ENCODE peak calls at places on chromosome 10, in ten cellular contexts. G, D, C, S, P, T, Q, Y, R and J are unnamed samples.

GRCh38 chr10:112790030-112790429 is 160.0 kb upstream of the TCF7L2 start:
- DNase-seq in G (no peak), D (no peak), C (no peak), S (no peak), P (no peak), T (no peak), Q (no peak), Y (no peak), R (no peak), J (no peak)

GRCh38 chr10:78414380-78414779 is 380.7 kb downstream of the RPS24 start:
- DNase-seq in G (no peak), D (no peak), C (no peak), S (no peak), P (no peak), T (no peak), Q (no peak), Y (no peak), R (no peak), J (no peak)

GRCh38 chr10:74816824-74817498 is 9.4 kb upstream of the KAT6B start:
- DNase-seq in G (no peak), D (no peak), C (no peak), S (no peak), P (no peak), T (no peak), Q (no peak), Y (no peak), R (no peak), J (no peak)

GRCh38 chr10:8840356-8840755 is 785.9 kb downstream of the GATA3 start:
- DNase-seq in G (no peak), D (no peak), C (no peak), S (no peak), P (no peak), T (no peak), Q (no peak), Y (peak; percentile 32), R (no peak), J (no peak)

GRCh38 chr10:132574783-132575319 is 37.3 kb downstream of the INPP5A start:
- DNase-seq in G (no peak), D (no peak), C (no peak), S (no peak), P (no peak), T (no peak), Q (no peak), Y (peak; percentile 48), R (no peak), J (no peak)

GRCh38 chr10:2839081-2839725 is 228.1 kb upstream of the PFKP start:
- DNase-seq in G (peak; percentile 68), D (peak; percentile 11), C (peak; percentile 5), S (no peak), P (peak; percentile 23), T (peak; percentile 73), Q (peak; percentile 64), Y (peak; percentile 23), R (no peak), J (peak; percentile 21)

GRCh38 chr10:6082496-6083395 is 6.1 kb upstream of the RBM17 start:
- DNase-seq in G (no peak), D (no peak), C (no peak), S (no peak), P (no peak), T (no peak), Q (no peak), Y (no peak), R (no peak), J (no peak)

GRCh38 chr10:3808689-3809199 is 23.7 kb upstream of the KLF6 start:
- DNase-seq in G (no peak), D (no peak), C (no peak), S (no peak), P (no peak), T (no peak), Q (no peak), Y (no peak), R (no peak), J (no peak)

GRCh38 chr10:121159670-121160069 is 308.5 kb downstream of the WDR11 start:
- DNase-seq in G (no peak), D (no peak), C (no peak), S (no peak), P (no peak), T (no peak), Q (peak; percentile 31), Y (no peak), R (no peak), J (no peak)

GRCh38 chr10:35640474-35640873 is 1.6 kb downstream of the FZD8 start:
- DNase-seq in G (no peak), D (peak; percentile 33), C (peak; percentile 38), S (no peak), P (no peak), T (peak; percentile 76), Q (peak; percentile 70), Y (no peak), R (peak; percentile 69), J (peak; percentile 68)

GRCh38 chr10:97319671-97320479 is 804 bp downstream of the FRAT1 start:
- DNase-seq in G (peak; percentile 8), D (peak; percentile 42), C (peak; percentile 73), S (peak; percentile 44), P (no peak), T (peak; percentile 70), Q (no peak), Y (no peak), R (peak; percentile 70), J (peak; percentile 37)

GRCh38 chr10:3668276-3668960 is 116.6 kb downstream of the KLF6 start:
- DNase-seq in G (no peak), D (no peak), C (no peak), S (peak; percentile 58), P (no peak), T (peak; percentile 52), Q (peak; percentile 85), Y (no peak), R (peak; percentile 74), J (peak; percentile 59)

GRCh38 chr10:99457808-99458207 is 27.4 kb upstream of the GOT1 start:
- DNase-seq in G (no peak), D (no peak), C (no peak), S (no peak), P (no peak), T (no peak), Q (no peak), Y (no peak), R (no peak), J (no peak)

GRCh38 chr10:105837951-105838350 is 1196.9 kb downstream of the SORCS3 start:
- DNase-seq in G (no peak), D (peak; percentile 3), C (no peak), S (no peak), P (no peak), T (no peak), Q (peak; percentile 44), Y (no peak), R (no peak), J (no peak)

GRCh38 chr10:101777857-101778145 is 1.9 kb upstream of the FGF8 start:
- DNase-seq in G (no peak), D (no peak), C (no peak), S (no peak), P (no peak), T (no peak), Q (no peak), Y (no peak), R (peak; percentile 25), J (no peak)

GRCh38 chr10:133264455-133264854 is 12.2 kb downstream of the ADAM8 start:
- DNase-seq in G (no peak), D (no peak), C (no peak), S (no peak), P (no peak), T (peak; percentile 65), Q (peak; percentile 18), Y (no peak), R (no peak), J (no peak)

GRCh38 chr10:1467450-1467849 is 269.9 kb downstream of the ADARB2 start:
- DNase-seq in G (peak; percentile 63), D (no peak), C (no peak), S (no peak), P (no peak), T (no peak), Q (no peak), Y (no peak), R (no peak), J (no peak)

GRCh38 chr10:114822771-114823463 is 1.3 kb downstream of the FHIP2A start:
- DNase-seq in G (no peak), D (no peak), C (no peak), S (no peak), P (no peak), T (no peak), Q (peak; percentile 61), Y (no peak), R (no peak), J (no peak)

GRCh38 chr10:16832351-16833080 is 15.3 kb upstream of the RSU1 start:
- DNase-seq in G (no peak), D (no peak), C (no peak), S (no peak), P (no peak), T (peak; percentile 79), Q (peak; percentile 78), Y (no peak), R (peak; percentile 62), J (peak; percentile 52)

GRCh38 chr10:58784361-58784760 is 271.7 kb downstream of the BICC1 start:
- DNase-seq in G (no peak), D (no peak), C (no peak), S (no peak), P (no peak), T (no peak), Q (peak; percentile 41), Y (no peak), R (no peak), J (no peak)

GRCh38 chr10:76150139-76150885 is 718.9 kb downstream of the LRMDA start:
- DNase-seq in G (no peak), D (no peak), C (no peak), S (no peak), P (no peak), T (no peak), Q (no peak), Y (no peak), R (peak; percentile 30), J (no peak)